ENCODE peak calls at places on chromosomes 13 and 19, in six cellular contexts. W is CD8-positive, alpha-beta T cell; T is choroid plexus epithelial cell; D is BJ; O is Peyer's patch; Q is GM23338. Z is an unnamed sample.

GRCh38 chr13:102879793-102880499 is 34.1 kb downstream of the ERCC5 start:
- DNase-seq in W (no peak), T (no peak), D (no peak), O (no peak), Q (no peak), Z (no peak)

GRCh38 chr19:29446331-29446730 is 79.5 kb upstream of the VSTM2B start:
- DNase-seq in W (no peak), T (no peak), D (no peak), O (no peak), Q (no peak), Z (no peak)

GRCh38 chr13:76754414-76754813 is 131.8 kb downstream of the KCTD12 start:
- DNase-seq in W (no peak), T (peak; percentile 94), D (no peak), O (no peak), Q (no peak), Z (no peak)

GRCh38 chr19:2603320-2603719 is 99.2 kb downstream of the GNG7 start:
- DNase-seq in W (no peak), T (peak; percentile 50), D (peak; percentile 74), O (peak; percentile 47), Q (peak; percentile 75), Z (peak; percentile 7)

GRCh38 chr13:99733346-99733745 is 232.1 kb downstream of the TM9SF2 start:
- DNase-seq in W (no peak), T (no peak), D (no peak), O (no peak), Q (no peak), Z (no peak)

GRCh38 chr19:10227215-10227971 is 3.7 kb downstream of the S1PR2 start:
- DNase-seq in W (no peak), T (peak; percentile 47), D (no peak), O (no peak), Q (peak; percentile 61), Z (no peak)

GRCh38 chr13:36543671-36544070 is 111.4 kb downstream of the CCNA1 start:
- DNase-seq in W (no peak), T (no peak), D (no peak), O (no peak), Q (no peak), Z (no peak)

GRCh38 chr19:48403606-48404005 is 10.1 kb downstream of the GRIN2D start:
- DNase-seq in W (peak; percentile 23), T (peak; percentile 85), D (no peak), O (peak; percentile 83), Q (peak; percentile 93), Z (peak; percentile 81)

GRCh38 chr13:112875627-112876026 is 93.4 kb upstream of the MCF2L start:
- DNase-seq in W (no peak), T (no peak), D (no peak), O (peak; percentile 44), Q (no peak), Z (no peak)

GRCh38 chr13:36275190-36276002 is 22.2 kb downstream of the CCDC169 start:
- DNase-seq in W (no peak), T (peak; percentile 90), D (no peak), O (no peak), Q (peak; percentile 85), Z (no peak)

GRCh38 chr13:27014406-27015359 is 156.9 kb downstream of the USP12 start:
- DNase-seq in W (no peak), T (no peak), D (no peak), O (no peak), Q (no peak), Z (no peak)

GRCh38 chr13:75830842-75831241 is 194.7 kb downstream of the LMO7 start:
- DNase-seq in W (no peak), T (peak; percentile 48), D (peak; percentile 54), O (no peak), Q (no peak), Z (no peak)

GRCh38 chr13:44904982-44905381 is 84.3 kb downstream of the NUFIP1 start:
- DNase-seq in W (no peak), T (peak; percentile 98), D (peak; percentile 96), O (peak; percentile 56), Q (no peak), Z (no peak)

GRCh38 chr13:110350509-110350908 is 43.4 kb downstream of the COL4A2 start:
- DNase-seq in W (no peak), T (no peak), D (no peak), O (no peak), Q (no peak), Z (no peak)

GRCh38 chr13:65841156-65841555 is 1389.0 kb downstream of the PCDH9 start:
- DNase-seq in W (no peak), T (peak; percentile 38), D (no peak), O (no peak), Q (no peak), Z (no peak)

GRCh38 chr19:14507704-14508246 is 10.4 kb downstream of the DNAJB1 start:
- DNase-seq in W (no peak), T (peak; percentile 63), D (peak; percentile 42), O (no peak), Q (no peak), Z (no peak)

GRCh38 chr13:63048648-63049047 is 1633.0 kb upstream of the PCDH20 start:
- DNase-seq in W (no peak), T (peak; percentile 25), D (no peak), O (no peak), Q (peak; percentile 8), Z (no peak)
- TF ChIP-seq CTCF in W (no peak), T (peak; percentile 50), D (no peak), O (no peak), Q (peak; percentile 49), Z (peak; percentile 32)

GRCh38 chr13:47220453-47221150 is 323.7 kb upstream of the HTR2A start:
- DNase-seq in W (no peak), T (no peak), D (no peak), O (no peak), Q (peak; percentile 17), Z (no peak)
- TF ChIP-seq CTCF in W (no peak), T (no peak), D (no peak), O (no peak), Q (peak; percentile 38), Z (no peak)

DNA sequence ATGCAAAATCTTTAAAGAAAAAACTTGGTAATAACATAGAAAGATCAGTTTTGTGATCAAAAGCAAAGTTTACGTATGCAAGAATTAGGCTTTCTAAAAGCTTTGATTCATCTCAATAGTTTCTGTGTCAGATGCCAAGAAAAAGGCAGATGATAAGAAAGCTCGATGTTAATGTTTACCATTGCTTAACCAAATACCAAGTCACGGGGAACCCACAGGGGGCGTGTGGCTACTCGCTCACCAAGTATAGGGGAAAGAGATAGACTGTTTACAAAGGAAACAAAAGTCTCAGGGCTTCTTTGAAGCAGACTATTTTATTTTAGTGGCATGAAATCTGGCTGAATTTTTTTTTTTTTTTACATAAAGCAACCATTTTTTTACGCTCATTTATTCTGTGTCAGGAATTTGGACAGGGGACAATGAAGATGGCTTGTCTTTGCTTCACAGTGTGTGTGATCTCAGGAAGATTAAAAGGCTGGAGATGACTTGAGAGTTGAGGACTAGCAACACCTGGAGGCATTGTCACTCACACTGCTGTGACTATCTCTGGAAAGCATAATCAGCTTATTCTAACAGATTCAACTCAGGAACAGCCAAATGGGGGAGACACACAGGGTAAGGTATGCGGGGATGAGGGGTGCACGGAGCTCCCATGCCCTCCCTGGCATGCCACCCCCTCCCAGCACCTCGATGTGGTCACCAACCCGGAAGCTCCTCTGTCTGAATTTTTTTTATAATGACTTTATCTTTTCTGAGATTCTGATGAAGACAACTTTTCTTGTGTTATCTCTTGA is 24.9 kb downstream of the RCBTB1 start:
- DNase-seq in W (no peak), T (peak; percentile 85), D (no peak), O (no peak), Q (peak; percentile 52), Z (peak; percentile 42)
- TF ChIP-seq CTCF in W (no peak), T (peak; percentile 62), D (peak; percentile 10), O (peak; percentile 14), Q (peak; percentile 37), Z (no peak)

GRCh38 chr19:35789978-35790944 is 14.9 kb downstream of the ARHGAP33 start:
- DNase-seq in W (no peak), T (no peak), D (no peak), O (no peak), Q (no peak), Z (no peak)

GRCh38 chr19:35792888-35793287 is 17.5 kb downstream of the ARHGAP33 start:
- DNase-seq in W (no peak), T (no peak), D (no peak), O (no peak), Q (no peak), Z (no peak)

GRCh38 chr19:35790981-35791813 is 15.8 kb downstream of the ARHGAP33 start:
- DNase-seq in W (no peak), T (no peak), D (no peak), O (no peak), Q (peak; percentile 41), Z (no peak)

GRCh38 chr19:35792312-35792711 is 16.9 kb downstream of the ARHGAP33 start:
- DNase-seq in W (no peak), T (no peak), D (no peak), O (no peak), Q (no peak), Z (no peak)

DNA sequence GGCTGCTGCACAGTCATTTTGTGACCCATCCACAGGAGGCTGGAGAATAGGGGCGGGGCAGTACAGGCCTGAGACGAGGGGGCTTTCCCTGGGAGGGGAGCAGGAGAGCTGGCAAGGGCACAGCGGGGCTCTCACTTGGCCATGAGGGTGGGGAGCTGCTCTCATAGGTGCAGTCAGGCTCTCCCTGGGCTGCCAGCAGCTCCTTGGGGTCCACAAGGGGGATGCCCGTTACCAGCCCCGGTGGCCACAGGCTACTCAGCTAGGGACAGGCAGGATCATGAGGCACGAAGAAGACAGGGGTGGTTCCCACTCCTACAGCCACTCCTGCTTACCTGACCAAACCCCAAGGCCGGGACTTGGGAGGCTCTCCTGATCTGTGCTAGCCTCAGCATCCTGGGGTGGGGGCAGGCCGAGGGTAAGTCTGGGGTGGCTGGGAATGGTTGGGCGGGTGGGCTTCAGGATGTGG is 16.5 kb downstream of the ARHGAP33 start:
- DNase-seq in W (no peak), T (no peak), D (no peak), O (no peak), Q (no peak), Z (no peak)
- TF ChIP-seq CTCF in W (no peak), T (no peak), D (no peak), O (no peak), Q (no peak), Z (no peak)

Z was measured in D721Med.